ENCODE peak calls at places on chromosomes 5 and 9, in ten cellular contexts. R is lower leg skin; J is CD8-positive, alpha-beta T cell; Q is left lung; W is Peyer's patch; X is SK-N-SH; E is uterus; O is ascending aorta; Z is LNCaP clone FGC; M is fibroblast of lung. V is an unnamed sample.
A peak's percentile ranks its signal among the peaks of the same experiment; 100 is the strongest.

GRCh38 chr5:32707394-32707997 is 3.6 kb upstream of the NPR3 start:
- DNase-seq in R (no peak), J (no peak), Q (no peak), W (no peak), X (peak; percentile 43), E (no peak), O (no peak), Z (no peak), M (peak; percentile 63), V (no peak)

GRCh38 chr9:5799314-5799713 is 33.6 kb downstream of the ERMP1 start:
- DNase-seq in R (no peak), J (no peak), Q (no peak), W (no peak), X (peak; percentile 38), E (no peak), O (no peak), Z (peak; percentile 73), M (peak; percentile 74), V (no peak)

GRCh38 chr5:77366717-77367500 is 125.2 kb downstream of the WDR41 start:
- DNase-seq in R (no peak), J (no peak), Q (no peak), W (no peak), X (peak; percentile 37), E (no peak), O (no peak), Z (no peak), M (no peak), V (no peak)

GRCh38 chr9:115715656-115716055 is 437.9 kb upstream of the PAPPA start:
- DNase-seq in R (no peak), J (no peak), Q (no peak), W (no peak), X (no peak), E (no peak), O (no peak), Z (no peak), M (no peak), V (no peak)

GRCh38 chr9:121498487-121499176 is 1.0 kb downstream of the GGTA1 start:
- DNase-seq in R (peak; percentile 89), J (no peak), Q (peak; percentile 82), W (no peak), X (peak; percentile 47), E (peak; percentile 30), O (no peak), Z (no peak), M (peak; percentile 59), V (no peak)

GRCh38 chr5:137506296-137506695 is 7.2 kb upstream of the SPOCK1 start:
- DNase-seq in R (peak; percentile 40), J (no peak), Q (no peak), W (no peak), X (no peak), E (no peak), O (no peak), Z (no peak), M (no peak), V (no peak)

GRCh38 chr5:134111741-134112647 is 2.5 kb upstream of the TCF7 start:
- DNase-seq in R (no peak), J (no peak), Q (peak; percentile 20), W (no peak), X (no peak), E (no peak), O (no peak), Z (no peak), M (no peak), V (no peak)

GRCh38 chr9:135889564-135890189 is 17.7 kb downstream of the CAMSAP1 start:
- DNase-seq in R (peak; percentile 70), J (no peak), Q (no peak), W (no peak), X (no peak), E (no peak), O (no peak), Z (no peak), M (no peak), V (no peak)

GRCh38 chr9:34810187-34810524 is 100.2 kb upstream of the CCL21 start:
- DNase-seq in R (no peak), J (no peak), Q (no peak), W (no peak), X (no peak), E (no peak), O (no peak), Z (no peak), M (no peak), V (no peak)

GRCh38 chr9:34809504-34810186 is 99.7 kb upstream of the CCL21 start:
- DNase-seq in R (no peak), J (no peak), Q (no peak), W (no peak), X (peak; percentile 78), E (no peak), O (no peak), Z (no peak), M (peak; percentile 3), V (no peak)
- TF ChIP-seq CTCF in R (no peak), J (no peak), Q (no peak), W (no peak), X (peak; percentile 34), E (no peak), O (no peak), Z (peak; percentile 32), M (peak; percentile 14), V (peak; percentile 50)

GRCh38 chr9:26266111-26266791 is 588.0 kb upstream of the TUSC1 start:
- DNase-seq in R (no peak), J (no peak), Q (no peak), W (no peak), X (no peak), E (no peak), O (no peak), Z (no peak), M (no peak), V (no peak)

GRCh38 chr9:26262431-26262830 is 584.2 kb upstream of the TUSC1 start:
- DNase-seq in R (no peak), J (no peak), Q (no peak), W (no peak), X (no peak), E (no peak), O (no peak), Z (no peak), M (peak; percentile 44), V (no peak)

GRCh38 chr9:26261503-26262330 is 583.5 kb upstream of the TUSC1 start:
- DNase-seq in R (no peak), J (no peak), Q (no peak), W (no peak), X (no peak), E (no peak), O (no peak), Z (no peak), M (peak; percentile 54), V (peak; percentile 38)

GRCh38 chr9:26263451-26263850 is 585.2 kb upstream of the TUSC1 start:
- DNase-seq in R (no peak), J (no peak), Q (no peak), W (no peak), X (no peak), E (no peak), O (no peak), Z (no peak), M (no peak), V (no peak)

DNA sequence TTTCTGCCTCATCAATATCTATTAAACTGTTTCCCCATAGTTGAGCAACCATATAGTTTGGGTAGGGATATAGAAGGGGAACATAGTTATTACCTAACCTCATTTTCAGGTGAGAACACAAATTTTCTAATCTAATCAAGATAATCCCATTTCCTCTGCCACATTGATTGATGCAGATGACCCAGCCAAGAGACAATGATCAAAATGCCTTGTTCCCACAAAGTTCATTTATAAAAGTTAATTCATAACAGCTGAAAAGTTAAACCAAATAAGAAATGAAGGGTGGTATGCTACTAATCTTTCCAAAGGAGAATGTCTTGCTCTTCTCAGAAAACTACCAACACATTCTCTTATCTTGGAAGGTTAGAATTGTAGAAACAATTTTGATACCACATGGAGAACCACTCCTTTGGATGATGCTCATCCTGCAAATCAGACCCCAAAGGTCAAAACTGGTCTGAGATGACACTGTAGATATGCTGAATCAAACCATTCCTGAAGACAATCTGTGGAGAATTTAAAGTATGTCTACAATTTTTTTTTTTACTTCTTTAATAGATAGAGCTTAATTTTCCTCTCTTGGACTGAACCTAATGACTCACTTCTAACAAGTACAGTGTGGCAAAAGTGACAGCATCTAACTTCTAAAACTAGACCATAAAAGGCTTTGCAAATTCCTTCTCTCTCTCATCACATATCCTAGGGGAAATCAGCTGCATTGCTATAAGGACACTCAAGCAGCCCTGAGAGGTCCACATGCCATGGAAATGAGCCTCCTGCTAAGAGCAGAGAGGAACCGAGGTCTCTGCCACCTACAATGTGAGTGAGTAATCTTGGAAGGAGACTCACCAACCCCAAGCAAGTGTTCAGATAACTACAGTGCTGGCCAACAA is 586.7 kb upstream of the TUSC1 start:
- DNase-seq in R (no peak), J (no peak), Q (no peak), W (no peak), X (no peak), E (no peak), O (no peak), Z (no peak), M (peak; percentile 38), V (peak; percentile 30)
- H3K4me3 ChIP-seq in R (no peak overlapping the region), J (no peak overlapping the region), Q (no peak overlapping the region), W (no peak overlapping the region), X (no peak overlapping the region), E (no peak overlapping the region), O (no peak overlapping the region), Z (no peak overlapping the region), M (no peak overlapping the region), V (no peak overlapping the region)

DNA sequence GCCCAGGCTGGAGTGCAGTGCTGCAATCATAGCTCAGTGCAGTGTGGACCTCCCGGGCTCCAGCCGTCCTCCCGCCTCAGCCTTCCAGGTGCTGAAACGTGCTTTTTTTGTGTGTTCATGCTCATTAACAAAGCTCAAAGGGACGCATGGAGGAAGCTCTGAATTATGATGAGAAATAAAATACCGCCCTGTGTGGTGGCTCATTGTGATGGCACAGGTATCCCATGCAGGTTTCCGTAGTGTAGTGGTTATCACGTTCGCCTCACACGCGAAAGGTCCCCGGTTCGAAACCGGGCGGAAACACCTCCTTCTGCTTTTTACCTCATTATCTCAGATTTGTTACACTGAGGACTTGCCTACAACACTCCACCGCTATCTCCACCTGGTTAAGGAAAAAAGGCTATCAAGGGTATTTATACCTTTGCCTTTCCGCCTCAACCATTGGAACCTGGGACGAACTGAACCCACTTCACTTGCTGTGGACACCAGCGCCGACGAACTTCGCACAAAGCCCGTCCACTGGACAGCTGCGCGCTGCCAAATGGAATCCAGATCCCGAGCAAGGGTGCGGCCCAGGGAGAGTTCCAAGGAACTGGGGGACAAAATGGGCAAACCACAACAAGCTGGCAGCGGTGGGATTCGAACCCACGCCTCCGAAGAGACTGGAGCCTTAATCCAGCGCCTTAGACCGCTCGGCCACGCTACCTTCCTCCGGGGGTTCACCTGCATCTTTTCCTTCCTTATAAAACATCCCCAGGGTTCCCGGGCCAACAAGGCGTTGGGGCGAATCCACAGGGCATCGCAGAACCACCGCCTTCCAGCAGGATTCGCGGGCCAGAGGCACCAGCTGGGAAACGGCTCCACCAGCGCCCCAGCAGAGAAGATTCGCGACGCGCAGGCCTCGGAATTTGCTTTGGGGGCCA is 26.3 kb downstream of the OR2V2 start:
- DNase-seq in R (no peak), J (no peak), Q (no peak), W (no peak), X (peak; percentile 59), E (no peak), O (no peak), Z (peak; percentile 71), M (no peak), V (no peak)
- TF ChIP-seq CTCF in R (no peak), J (no peak), Q (no peak), W (no peak), X (no peak), E (no peak), O (no peak), Z (no peak), M (no peak), V (no peak)

GRCh38 chr5:80237243-80237642 is 18.6 kb downstream of the SERINC5 start:
- DNase-seq in R (no peak), J (no peak), Q (no peak), W (no peak), X (no peak), E (no peak), O (no peak), Z (no peak), M (no peak), V (no peak)

GRCh38 chr5:80238778-80239679 is 16.8 kb downstream of the SERINC5 start:
- DNase-seq in R (peak; percentile 91), J (no peak), Q (no peak), W (no peak), X (peak; percentile 57), E (peak; percentile 50), O (no peak), Z (no peak), M (peak; percentile 79), V (no peak)

GRCh38 chr5:80240368-80240986 is 15.4 kb downstream of the SERINC5 start:
- DNase-seq in R (no peak), J (no peak), Q (no peak), W (no peak), X (no peak), E (no peak), O (no peak), Z (no peak), M (no peak), V (no peak)

GRCh38 chr5:80238078-80238477 is 17.8 kb downstream of the SERINC5 start:
- DNase-seq in R (no peak), J (no peak), Q (no peak), W (no peak), X (no peak), E (no peak), O (no peak), Z (no peak), M (no peak), V (no peak)

GRCh38 chr5:80239680-80240367 is 16.0 kb downstream of the SERINC5 start:
- DNase-seq in R (no peak), J (no peak), Q (no peak), W (no peak), X (no peak), E (no peak), O (no peak), Z (no peak), M (peak; percentile 41), V (no peak)
- H3K4me3 ChIP-seq in R (no peak overlapping the region), J (no peak overlapping the region), Q (no peak overlapping the region), W (no peak overlapping the region), X (no peak overlapping the region), E (no peak overlapping the region), O (no peak overlapping the region), Z (no peak overlapping the region), M (no peak overlapping the region), V (no peak overlapping the region)